ENCODE peak calls at places on chromosome 6, in eight cellular contexts. X is PC-9, Y is psoas muscle, V is heart right ventricle, S is left ventricle myocardium inferior, A is fibroblast of lung, N is aorta, K is H9. Z is an unnamed sample.
A peak's percentile ranks its signal among the peaks of the same experiment; 100 is the strongest.

GRCh38 chr6:135067891-135068290 is 13.3 kb upstream of the HBS1L start:
- DNase-seq in X (no peak), Y (no peak), V (no peak), S (no peak), A (no peak), N (no peak), K (no peak), Z (no peak)

GRCh38 chr6:134436281-134436815 is 118.4 kb upstream of the SGK1 start:
- DNase-seq in X (peak; percentile 96), Y (peak; percentile 50), V (no peak), S (no peak), A (peak; percentile 98), N (peak; percentile 78), K (no peak), Z (peak; percentile 75)

GRCh38 chr6:85677243-85677956 is 34.7 kb upstream of the SYNCRIP start:
- DNase-seq in X (no peak), Y (no peak), V (no peak), S (no peak), A (no peak), N (no peak), K (no peak), Z (no peak)

GRCh38 chr6:144063246-144063743 is 32.1 kb downstream of the SF3B5 start:
- DNase-seq in X (no peak), Y (no peak), V (no peak), S (no peak), A (no peak), N (no peak), K (peak; percentile 36), Z (peak; percentile 32)

GRCh38 chr6:11804135-11804534 is 25.5 kb upstream of the ADTRP start:
- DNase-seq in X (no peak), Y (no peak), V (no peak), S (no peak), A (no peak), N (no peak), K (no peak), Z (peak; percentile 44)

GRCh38 chr6:88380083-88380482 is 213.9 kb upstream of the CNR1 start:
- DNase-seq in X (no peak), Y (peak; percentile 38), V (peak; percentile 27), S (peak; percentile 41), A (peak; percentile 86), N (peak; percentile 80), K (no peak), Z (no peak)

GRCh38 chr6:52839124-52840055 is 1.2 kb downstream of the GSTA5 start:
- DNase-seq in X (peak; percentile 50), Y (no peak), V (no peak), S (no peak), A (peak; percentile 45), N (peak; percentile 52), K (peak; percentile 82), Z (peak; percentile 32)

GRCh38 chr6:157518399-157519250 is 137.6 kb downstream of the ZDHHC14 start:
- DNase-seq in X (no peak), Y (no peak), V (no peak), S (no peak), A (no peak), N (no peak), K (no peak), Z (no peak)

GRCh38 chr6:42454428-42454791 is 2.7 kb upstream of the TRERF1 start:
- DNase-seq in X (no peak), Y (peak; percentile 37), V (peak; percentile 66), S (peak; percentile 63), A (peak; percentile 39), N (peak; percentile 70), K (peak; percentile 55), Z (no peak)

GRCh38 chr6:37371158-37372083 is 17.6 kb downstream of the RNF8 start:
- DNase-seq in X (no peak), Y (no peak), V (no peak), S (no peak), A (no peak), N (no peak), K (no peak), Z (no peak)

GRCh38 chr6:75489025-75489424 is 4.6 kb downstream of the FILIP1 start:
- DNase-seq in X (no peak), Y (no peak), V (no peak), S (no peak), A (peak; percentile 10), N (no peak), K (no peak), Z (no peak)

GRCh38 chr6:7561153-7561964 is 19.9 kb downstream of the DSP start:
- DNase-seq in X (no peak), Y (no peak), V (no peak), S (no peak), A (no peak), N (no peak), K (no peak), Z (no peak)

GRCh38 chr6:18308070-18308735 is 43.9 kb upstream of the DEK start:
- DNase-seq in X (peak; percentile 78), Y (no peak), V (no peak), S (no peak), A (peak; percentile 86), N (no peak), K (no peak), Z (no peak)

GRCh38 chr6:53067799-53068442 is 2.7 kb downstream of the FBXO9 start:
- DNase-seq in X (no peak), Y (no peak), V (no peak), S (no peak), A (no peak), N (no peak), K (no peak), Z (no peak)

GRCh38 chr6:83192456-83192855 is 609 bp downstream of the PGM3 start:
- DNase-seq in X (no peak), Y (no peak), V (no peak), S (no peak), A (peak; percentile 31), N (no peak), K (no peak), Z (no peak)

GRCh38 chr6:132651062-132651461 is 7.9 kb downstream of the TAAR1 start:
- DNase-seq in X (no peak), Y (no peak), V (no peak), S (no peak), A (no peak), N (no peak), K (no peak), Z (no peak)

GRCh38 chr6:34204693-34205092 is 32.0 kb upstream of the HMGA1 start:
- DNase-seq in X (no peak), Y (no peak), V (no peak), S (no peak), A (no peak), N (no peak), K (no peak), Z (no peak)

GRCh38 chr6:153564803-153565202 is 433.7 kb upstream of the RGS17 start:
- DNase-seq in X (no peak), Y (no peak), V (no peak), S (no peak), A (peak; percentile 3), N (peak; percentile 47), K (no peak), Z (no peak)

GRCh38 chr6:82066196-82066595 is 181.3 kb downstream of the IBTK start:
- DNase-seq in X (no peak), Y (no peak), V (no peak), S (no peak), A (no peak), N (no peak), K (no peak), Z (no peak)

GRCh38 chr6:37503486-37503980 is 3.8 kb upstream of the CCDC167 start:
- DNase-seq in X (no peak), Y (no peak), V (no peak), S (no peak), A (no peak), N (no peak), K (no peak), Z (no peak)

DNA sequence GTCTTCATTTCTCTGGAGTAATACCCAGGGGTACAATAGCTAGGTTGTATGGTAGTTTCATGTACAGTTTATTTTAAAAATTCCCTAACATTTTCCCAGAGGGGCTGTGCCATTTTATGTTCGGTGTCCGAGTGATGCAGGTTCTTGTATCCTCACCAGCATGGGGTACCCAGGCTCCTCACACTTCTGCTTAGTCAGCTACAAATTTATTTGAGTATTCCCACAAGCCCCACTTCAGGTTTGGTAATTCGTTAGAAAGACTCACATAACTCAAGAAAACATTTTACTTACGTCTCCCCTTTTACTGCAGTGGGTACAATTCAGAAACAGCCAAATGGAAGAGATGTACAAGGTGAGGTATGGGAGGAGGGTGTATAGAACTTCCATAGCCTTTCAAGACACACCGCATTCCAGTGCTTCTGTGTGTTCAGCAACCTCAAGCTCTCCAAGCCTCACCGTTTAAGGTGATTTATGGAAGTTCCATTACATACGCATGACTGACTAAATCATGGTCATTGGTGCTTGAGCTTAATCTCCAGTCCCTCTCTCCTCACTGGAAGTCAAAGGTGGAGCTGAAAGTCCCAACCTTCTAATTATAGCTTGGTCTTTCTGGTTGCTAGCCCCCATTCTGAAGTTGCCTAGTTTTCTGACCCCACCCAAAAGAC is 18.1 kb downstream of the RIPK1 start:
- DNase-seq in X (no peak), Y (no peak), V (no peak), S (no peak), A (no peak), N (no peak), K (no peak), Z (no peak)
- H3K9me3 ChIP-seq in X (no peaks in the 10 kb centered on the region), Y (no peaks in the 10 kb centered on the region), V (no peaks in the 10 kb centered on the region), S (no peaks in the 10 kb centered on the region), A (no peaks in the 10 kb centered on the region), N (no peaks in the 10 kb centered on the region), K (peaks cover 54% of the 10 kb centered on the region), Z (no peaks in the 10 kb centered on the region)

GRCh38 chr6:137496909-137497721 is 2.9 kb upstream of the OLIG3 start:
- DNase-seq in X (no peak), Y (no peak), V (no peak), S (no peak), A (no peak), N (no peak), K (no peak), Z (peak; percentile 82)
- H3K9me3 ChIP-seq in X (no peaks in the 10 kb centered on the region), Y (no peaks in the 10 kb centered on the region), V (no peaks in the 10 kb centered on the region), S (no peaks in the 10 kb centered on the region), A (no peaks in the 10 kb centered on the region), N (no peaks in the 10 kb centered on the region), K (no peaks in the 10 kb centered on the region), Z (no peaks in the 10 kb centered on the region)

GRCh38 chr6:145480024-145480423 is 255.3 kb downstream of the EPM2A start:
- DNase-seq in X (no peak), Y (no peak), V (no peak), S (no peak), A (no peak), N (no peak), K (no peak), Z (no peak)

DNA sequence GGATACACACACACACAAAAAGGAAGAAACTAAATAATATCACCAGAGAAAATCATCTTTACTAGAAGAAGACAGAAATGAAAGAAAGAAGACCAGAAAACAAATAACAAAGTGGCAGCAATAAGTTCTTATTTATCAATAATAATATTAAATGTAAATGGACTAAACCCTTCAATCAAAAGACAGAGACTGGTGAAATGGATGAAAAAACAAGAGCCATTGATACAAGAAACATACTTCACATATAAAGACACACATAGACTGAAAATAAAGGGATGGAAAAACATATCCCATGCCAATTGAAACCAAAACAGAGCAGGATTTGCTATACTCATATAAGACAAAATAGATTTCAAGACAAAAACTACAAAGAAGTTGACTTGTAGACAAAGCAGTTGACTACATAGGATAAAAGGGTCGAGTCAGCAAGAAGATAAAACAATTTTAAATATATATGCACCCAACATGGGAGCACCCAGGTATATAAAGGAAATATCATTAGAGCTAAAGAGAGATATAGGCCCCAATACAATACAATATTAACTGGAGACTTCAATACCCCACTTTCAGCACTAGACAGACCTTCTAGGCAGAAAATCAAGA is 259.4 kb downstream of the EPM2A start:
- DNase-seq in X (no peak), Y (no peak), V (no peak), S (no peak), A (no peak), N (no peak), K (no peak), Z (no peak)
- H3K9me3 ChIP-seq in X (peaks cover 8% of the 10 kb centered on the region), Y (peaks cover 38% of the 10 kb centered on the region), V (peaks cover 13% of the 10 kb centered on the region), S (peaks cover 77% of the 10 kb centered on the region), A (no peaks in the 10 kb centered on the region), N (peaks cover 3% of the 10 kb centered on the region), K (no peaks in the 10 kb centered on the region), Z (peaks cover 24% of the 10 kb centered on the region)

GRCh38 chr6:22313796-22314195 is 17.0 kb upstream of the PRL start:
- DNase-seq in X (no peak), Y (no peak), V (no peak), S (no peak), A (no peak), N (no peak), K (no peak), Z (no peak)
- H3K9me3 ChIP-seq in X (peaks cover 6% of the 10 kb centered on the region), Y (peaks cover 5% of the 10 kb centered on the region), V (peaks cover 6% of the 10 kb centered on the region), S (peaks cover 52% of the 10 kb centered on the region), A (no peaks in the 10 kb centered on the region), N (peaks cover 2% of the 10 kb centered on the region), K (peaks cover 5% of the 10 kb centered on the region), Z (peaks cover 7% of the 10 kb centered on the region)

Z was measured in upper lobe of left lung.